ENCODE peak calls at places on chromosomes 3 and 15, in four cellular contexts. Y, O, S and M are unnamed samples.

GRCh38 chr15:92385096-92385495 is 8.6 kb upstream of the ST8SIA2 start:
- DNase-seq in Y (no peak), O (no peak), S (no peak), M (no peak)

GRCh38 chr15:67025719-67026118 is 39.7 kb upstream of the SMAD3 start:
- DNase-seq in Y (peak), O (no peak), S (no peak), M (peak)

GRCh38 chr15:99963096-99963825 is 230.0 kb upstream of the LYSMD4 start:
- DNase-seq in Y (no peak), O (no peak), S (no peak), M (no peak)

GRCh38 chr3:187742351-187743171 is 2.7 kb downstream of the BCL6 start:
- DNase-seq in Y (peak), O (no peak), S (peak), M (no peak)

GRCh38 chr15:73630030-73630429 is 3.2 kb downstream of the NPTN start:
- DNase-seq in Y (no peak), O (no peak), S (no peak), M (no peak)

GRCh38 chr15:67884514-67885225 is 44.8 kb upstream of the RNU6-1 start:
- DNase-seq in Y (peak), O (peak), S (peak), M (peak)

GRCh38 chr15:79834496-79834895 is 62.3 kb downstream of the MTHFS start:
- DNase-seq in Y (no peak), O (no peak), S (no peak), M (no peak)

GRCh38 chr3:115800489-115801080 is 177.3 kb downstream of the GAP43 start:
- DNase-seq in Y (no peak), O (no peak), S (no peak), M (no peak)

GRCh38 chr15:39744334-39745103 is 38.1 kb downstream of the FSIP1 start:
- DNase-seq in Y (no peak), O (no peak), S (no peak), M (no peak)

GRCh38 chr15:70419046-70419445 is 321.3 kb upstream of the TLE3 start:
- DNase-seq in Y (no peak), O (no peak), S (no peak), M (no peak)

GRCh38 chr3:10518506-10519150 is 13.2 kb upstream of the ATP2B2 start:
- DNase-seq in Y (no peak), O (no peak), S (no peak), M (no peak)

GRCh38 chr15:31255176-31255510 is 71.5 kb upstream of the KLF13 start:
- DNase-seq in Y (no peak), O (no peak), S (no peak), M (no peak)

GRCh38 chr15:25406846-25407245 is 32.0 kb downstream of the UBE3A start:
- DNase-seq in Y (no peak), O (no peak), S (no peak), M (no peak)

GRCh38 chr3:156631323-156631722 is 43.1 kb upstream of the TIPARP start:
- DNase-seq in Y (no peak), O (no peak), S (no peak), M (no peak)

GRCh38 chr3:124664804-124665203 is 65.4 kb upstream of the UMPS start:
- DNase-seq in Y (no peak), O (no peak), S (no peak), M (no peak)

GRCh38 chr3:55639886-55640765 is 153.0 kb upstream of the WNT5A start:
- DNase-seq in Y (no peak), O (no peak), S (no peak), M (no peak)

GRCh38 chr15:75725719-75726607 is 13.3 kb upstream of the CSPG4 start:
- DNase-seq in Y (no peak), O (no peak), S (no peak), M (no peak)

GRCh38 chr3:171439996-171440395 is 20.2 kb downstream of the TNIK start:
- DNase-seq in Y (no peak), O (no peak), S (no peak), M (no peak)